ENCODE peak calls at places on chromosomes 12 and 14, in four cellular contexts. L, I, G and F are unnamed samples.

GRCh38 chr14:54564071-54564798 is 2.7 kb upstream of the SAMD4A start:
- DNase-seq in I (no peak), L (no peak), G (no peak), F (no peak)

GRCh38 chr12:24172773-24173447 is 223.4 kb upstream of the SOX5 start:
- DNase-seq in G (no peak), L (no peak), I (no peak), F (no peak)

GRCh38 chr12:4526923-4527546 is 11.7 kb upstream of the RAD51AP1 start:
- DNase-seq in G (no peak), I (no peak), L (no peak), F (no peak)

GRCh38 chr12:20555015-20555414 is 140.1 kb upstream of the SLCO1C1 start:
- DNase-seq in G (no peak), I (no peak), L (no peak), F (no peak)

GRCh38 chr12:45669762-45670161 is 59.7 kb upstream of the ARID2 start:
- DNase-seq in G (no peak), L (no peak), I (no peak), F (no peak)

GRCh38 chr12:121958521-121959240 is 40.3 kb downstream of the CFAP251 start:
- DNase-seq in I (no peak), G (peak), L (no peak), F (no peak)

GRCh38 chr12:14957769-14958168 is 3.6 kb downstream of the ARHGDIB start:
- DNase-seq in G (no peak), I (no peak), L (no peak), F (no peak)

GRCh38 chr12:127241056-127241830 is 1025.7 kb upstream of the TMEM132C start:
- DNase-seq in G (no peak), I (no peak), L (no peak), F (no peak)

GRCh38 chr12:14059538-14059937 is 78.1 kb upstream of the GRIN2B start:
- DNase-seq in I (no peak), G (no peak), L (no peak), F (no peak)

GRCh38 chr12:115387392-115387791 is 703.4 kb upstream of the TBX3 start:
- DNase-seq in I (no peak), L (no peak), G (no peak), F (no peak)

GRCh38 chr12:65536876-65537661 is 258.6 kb downstream of the MSRB3 start:
- DNase-seq in L (no peak), I (peak), G (peak), F (no peak)

GRCh38 chr14:59098377-59098776 is 90.1 kb upstream of the DAAM1 start:
- DNase-seq in L (no peak), I (no peak), G (no peak), F (no peak)

GRCh38 chr12:76587428-76588178 is 28.0 kb upstream of the OSBPL8 start:
- DNase-seq in L (no peak), G (no peak), I (no peak), F (no peak)

GRCh38 chr14:102772781-102773570 is 4.3 kb upstream of the TRAF3 start:
- DNase-seq in L (peak), I (no peak), G (no peak), F (no peak)

GRCh38 chr14:34257505-34257904 is 204.5 kb downstream of the SPTSSA start:
- DNase-seq in L (no peak), I (no peak), G (no peak), F (no peak)

GRCh38 chr12:71484272-71484905 is 44.8 kb downstream of the LGR5 start:
- DNase-seq in G (no peak), L (no peak), I (no peak), F (no peak)

GRCh38 chr12:78185109-78185508 is 354.4 kb downstream of the NAV3 start:
- DNase-seq in L (no peak), I (no peak), G (no peak), F (no peak)

GRCh38 chr12:103652808-103653207 is 65.7 kb downstream of the STAB2 start:
- DNase-seq in L (no peak), I (no peak), G (no peak), F (no peak)

GRCh38 chr14:50397461-50398196 is 948 bp upstream of the CDKL1 start:
- DNase-seq in I (no peak), L (no peak), G (peak), F (peak)

GRCh38 chr12:93683410-93683809 is 6.2 kb downstream of the CRADD start:
- DNase-seq in G (no peak), I (no peak), L (no peak), F (no peak)

GRCh38 chr14:29085546-29085945 is 319.0 kb downstream of the FOXG1 start:
- DNase-seq in G (no peak), L (no peak), I (no peak), F (peak)

GRCh38 chr14:56211844-56212243 is 93.6 kb downstream of the PELI2 start:
- DNase-seq in L (no peak), G (no peak), I (no peak), F (no peak)

GRCh38 chr12:90940872-90941499 is 14.0 kb downstream of the CCER1 start:
- DNase-seq in I (no peak), L (no peak), G (no peak), F (no peak)

GRCh38 chr12:30166416-30166815 is 382.7 kb upstream of the TMTC1 start:
- DNase-seq in I (no peak), L (no peak), G (no peak), F (no peak)

GRCh38 chr12:5391638-5392037 is 40.3 kb upstream of the NTF3 start:
- DNase-seq in I (no peak), L (no peak), G (no peak), F (no peak)

GRCh38 chr14:59055439-59056045 is 132.9 kb upstream of the DAAM1 start:
- DNase-seq in L (no peak), G (peak), I (no peak), F (peak)

GRCh38 chr14:105945891-105946290 is 419.5 kb downstream of the TMEM121 start:
- DNase-seq in G (no peak), I (no peak), L (no peak), F (no peak)

GRCh38 chr12:11946161-11946560 is 124.6 kb upstream of the BCL2L14 start:
- DNase-seq in L (no peak), I (no peak), G (no peak), F (no peak)

GRCh38 chr12:118900954-118901353 is 80.4 kb upstream of the SRRM4 start:
- DNase-seq in I (no peak), L (no peak), G (no peak), F (no peak)

GRCh38 chr12:123398177-123398916 is 14.4 kb downstream of the KMT5A start:
- DNase-seq in L (no peak), I (peak), G (peak), F (peak)

GRCh38 chr12:89156324-89156723 is 196.0 kb downstream of the DUSP6 start:
- DNase-seq in I (no peak), L (no peak), G (no peak), F (no peak)

GRCh38 chr12:89154743-89155530 is 197.4 kb downstream of the DUSP6 start:
- DNase-seq in L (no peak), I (no peak), G (no peak), F (no peak)

GRCh38 chr12:89153341-89153740 is 199.0 kb downstream of the DUSP6 start:
- DNase-seq in I (no peak), G (no peak), L (no peak), F (no peak)

GRCh38 chr12:89157413-89157812 is 194.9 kb downstream of the DUSP6 start:
- DNase-seq in G (no peak), I (no peak), L (no peak), F (no peak)

GRCh38 chr12:89156862-89157262 is 195.4 kb downstream of the DUSP6 start:
- DNase-seq in I (no peak), G (no peak), L (no peak), F (no peak)
- TF ChIP-seq POLR2A in I (no peak), G (no peak), L (no peak), F (no peak)

DNA sequence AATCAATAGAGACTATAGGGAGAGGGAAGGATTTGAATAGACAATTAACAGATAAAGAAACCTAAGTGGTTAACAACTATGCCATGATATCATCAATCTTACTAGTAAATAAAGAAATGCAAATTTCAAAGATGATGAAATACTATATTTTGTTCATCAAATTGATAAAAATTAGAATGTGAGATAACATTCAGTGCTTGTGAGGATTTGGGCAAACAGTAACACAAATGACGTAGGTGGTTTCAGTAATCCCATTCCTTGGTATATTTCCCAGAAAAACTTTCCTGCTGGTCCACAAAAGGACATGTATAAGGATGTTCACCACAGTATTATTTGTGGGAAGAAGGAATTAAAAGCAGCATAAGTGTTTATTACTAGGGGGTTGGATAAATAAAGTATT is 136.0 kb downstream of the ERC1 start:
- DNase-seq in G (no peak), I (no peak), L (no peak), F (no peak)
- TF ChIP-seq CTCF in G (no peak), I (no peak), L (no peak), F (no peak)

DNA sequence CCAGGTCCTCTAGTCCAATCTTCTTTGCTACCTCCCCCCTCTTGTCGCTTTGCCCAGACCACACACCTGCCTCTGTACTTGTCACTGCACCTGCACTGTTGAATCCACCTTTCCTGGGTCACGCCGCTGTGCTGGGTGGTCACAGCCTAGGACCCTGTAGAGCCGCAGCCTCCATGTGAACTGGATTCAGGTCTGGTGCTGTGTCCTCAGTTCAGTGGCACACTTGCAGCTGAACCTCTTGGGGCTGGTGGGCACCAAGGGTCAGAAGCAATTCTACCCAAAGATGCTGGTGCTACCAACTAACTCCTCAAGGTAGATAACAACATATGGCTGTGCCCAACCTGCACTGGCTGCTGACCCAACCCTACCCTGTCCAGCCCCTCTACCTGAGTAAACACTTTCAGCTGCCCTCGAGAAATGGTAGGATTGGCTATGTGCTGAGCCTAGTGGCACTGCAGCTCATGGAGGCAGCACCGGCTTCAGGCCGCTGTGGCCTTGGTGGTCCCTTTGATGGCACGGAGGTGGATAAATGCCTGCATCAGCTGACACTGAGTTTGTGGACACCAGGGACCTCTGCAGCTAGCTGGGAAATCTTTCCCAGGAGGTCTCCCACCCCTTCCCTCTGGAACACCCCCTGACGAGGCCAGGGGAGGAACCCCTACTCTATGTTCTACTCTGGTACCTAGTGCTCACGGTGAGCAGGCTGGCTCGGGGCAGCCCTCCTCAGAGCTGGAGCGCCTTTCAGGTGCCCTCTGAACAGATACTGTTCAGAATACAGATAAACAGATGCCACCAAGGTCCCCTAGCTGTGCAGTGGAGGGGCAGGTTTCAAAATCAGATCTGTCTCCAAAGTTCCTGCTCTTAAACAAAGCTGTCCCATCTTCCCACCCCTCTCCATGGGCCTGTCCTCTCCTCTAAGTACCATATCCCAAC is 14.3 kb downstream of the AGAP2 start:
- DNase-seq in L (no peak), I (no peak), G (no peak), F (no peak)
- TF ChIP-seq POLR2A in L (no peak), I (no peak), G (no peak), F (no peak)

GRCh38 chr12:74552201-74552600 is 14.6 kb downstream of the ATXN7L3B start:
- DNase-seq in G (no peak), I (no peak), L (no peak), F (no peak)
- TF ChIP-seq CTCF in G (no peak), I (no peak), L (no peak), F (no peak)